ENCODE peak calls at places on chromosomes 3 and 15, in ten cellular contexts. Q is naive thymus-derived CD8-positive, alpha-beta T cell; K is GM04504; P is head of caudate nucleus; X is uterus; E is G401; I is GM03348; G is EL; J is occipital lobe; A is amniotic stem cell. B is an unnamed sample.

GRCh38 chr15:35439291-35439690 is 106.7 kb downstream of the DPH6 start:
- DNase-seq in Q (no peak), K (peak), P (no peak), X (no peak), E (peak), I (peak), G (peak), J (no peak), A (peak), B (no peak)

GRCh38 chr15:95051881-95052280 is 820.5 kb downstream of the MCTP2 start:
- DNase-seq in Q (no peak), K (peak), P (no peak), X (no peak), E (no peak), I (no peak), G (peak), J (no peak), A (no peak), B (no peak)

GRCh38 chr3:4355401-4356224 is 52.4 kb downstream of the SETMAR start:
- DNase-seq in Q (no peak), K (no peak), P (no peak), X (peak), E (peak), I (no peak), G (no peak), J (no peak), A (no peak), B (no peak)

GRCh38 chr15:47331796-47332480 is 385.4 kb upstream of the SEMA6D start:
- DNase-seq in Q (no peak), K (no peak), P (no peak), X (no peak), E (no peak), I (peak), G (no peak), J (no peak), A (no peak), B (no peak)

GRCh38 chr15:65666257-65666656 is 44.5 kb downstream of the SLC24A1 start:
- DNase-seq in Q (no peak), K (peak), P (no peak), X (no peak), E (no peak), I (no peak), G (peak), J (no peak), A (no peak), B (no peak)

GRCh38 chr3:11201246-11202024 is 47.1 kb downstream of the HRH1 start:
- DNase-seq in Q (no peak), K (no peak), P (no peak), X (peak), E (no peak), I (no peak), G (peak), J (no peak), A (no peak), B (no peak)

GRCh38 chr3:161630791-161631190 is 134.2 kb downstream of the OTOL1 start:
- DNase-seq in Q (no peak), K (no peak), P (no peak), X (no peak), E (no peak), I (no peak), G (no peak), J (no peak), A (no peak), B (no peak)

GRCh38 chr15:56942118-56942517 is 23.7 kb downstream of the TCF12 start:
- DNase-seq in Q (no peak), K (no peak), P (no peak), X (no peak), E (no peak), I (no peak), G (no peak), J (no peak), A (no peak), B (no peak)

GRCh38 chr3:49171775-49172500 is 540 bp downstream of the KLHDC8B start:
- DNase-seq in Q (no peak), K (no peak), P (no peak), X (no peak), E (no peak), I (peak), G (no peak), J (no peak), A (no peak), B (no peak)

GRCh38 chr3:19202754-19203153 is 54.4 kb downstream of the KCNH8 start:
- DNase-seq in Q (no peak), K (no peak), P (no peak), X (no peak), E (no peak), I (no peak), G (no peak), J (no peak), A (no peak), B (no peak)

GRCh38 chr3:169334994-169335393 is 328.5 kb downstream of the MECOM start:
- DNase-seq in Q (no peak), K (no peak), P (no peak), X (no peak), E (no peak), I (no peak), G (no peak), J (no peak), A (no peak), B (no peak)

GRCh38 chr15:68209735-68210408 is 4.7 kb upstream of the CALML4 start:
- DNase-seq in Q (no peak), K (no peak), P (no peak), X (no peak), E (no peak), I (no peak), G (no peak), J (no peak), A (no peak), B (peak)

GRCh38 chr3:176633511-176633910 is 563.8 kb downstream of the TBL1XR1 start:
- DNase-seq in Q (no peak), K (no peak), P (no peak), X (no peak), E (no peak), I (no peak), G (no peak), J (no peak), A (no peak), B (no peak)

GRCh38 chr3:46927718-46928073 is 48.8 kb downstream of the CCDC12 start:
- DNase-seq in Q (no peak), K (no peak), P (no peak), X (no peak), E (no peak), I (no peak), G (no peak), J (no peak), A (no peak), B (no peak)

GRCh38 chr15:33737687-33738606 is 230.3 kb upstream of the CHRM5 start:
- DNase-seq in Q (peak), K (no peak), P (no peak), X (no peak), E (peak), I (peak), G (peak), J (peak), A (peak), B (peak)

GRCh38 chr3:17894434-17895060 is 152.1 kb upstream of the TBC1D5 start:
- DNase-seq in Q (peak), K (no peak), P (no peak), X (no peak), E (peak), I (no peak), G (peak), J (no peak), A (no peak), B (no peak)

GRCh38 chr15:50906954-50907865 is 1.3 kb upstream of the AP4E1 start:
- DNase-seq in Q (peak), K (no peak), P (no peak), X (no peak), E (peak), I (no peak), G (no peak), J (no peak), A (no peak), B (peak)

GRCh38 chr3:27114684-27115083 is 254.5 kb downstream of the NEK10 start:
- DNase-seq in Q (no peak), K (no peak), P (no peak), X (no peak), E (no peak), I (no peak), G (peak), J (no peak), A (no peak), B (no peak)

B was measured in memory B cell.